ENCODE peak calls at places on chromosomes 2 and 18, in five cellular contexts. M is SK-N-SH, J is K562, Q is HCT116, Y is HepG2. R is an unnamed sample.

GRCh38 chr2:174540893-174541292 is 54.1 kb upstream of the GPR155 start:
- DNase-seq in M (no peak), J (no peak), Q (no peak), Y (no peak), R (no peak)

GRCh38 chr2:207487650-207488315 is 42.0 kb upstream of the CREB1 start:
- DNase-seq in M (no peak), J (peak; percentile 13), Q (peak; percentile 32), Y (no peak), R (no peak)

GRCh38 chr18:13611616-13612110 is 114.7 kb downstream of the FAM210A start:
- DNase-seq in M (peak; percentile 64), J (no peak), Q (no peak), Y (no peak), R (no peak)

GRCh38 chr18:50401888-50402287 is 27.0 kb downstream of the SKA1 start:
- DNase-seq in M (peak; percentile 54), J (peak; percentile 76), Q (no peak), Y (peak; percentile 77), R (no peak)

GRCh38 chr2:4674007-4674406 is 970.6 kb downstream of the DCDC2C start:
- DNase-seq in M (no peak), J (no peak), Q (no peak), Y (no peak), R (no peak)

GRCh38 chr2:130875935-130876334 is 39.2 kb downstream of the ARHGEF4 start:
- DNase-seq in M (no peak), J (no peak), Q (no peak), Y (no peak), R (no peak)

GRCh38 chr2:45871025-45871424 is 219.6 kb downstream of the PRKCE start:
- DNase-seq in M (no peak), J (no peak), Q (no peak), Y (no peak), R (no peak)

GRCh38 chr2:200130762-200131166 is 175.4 kb downstream of the MAIP1 start:
- DNase-seq in M (no peak), J (no peak), Q (no peak), Y (no peak), R (no peak)

GRCh38 chr2:215366440-215367032 is 54.7 kb downstream of the ATIC start:
- DNase-seq in M (no peak), J (no peak), Q (no peak), Y (no peak), R (no peak)

GRCh38 chr2:112020561-112020960 is 34.5 kb upstream of the TMEM87B start:
- DNase-seq in M (peak; percentile 25), J (peak; percentile 29), Q (no peak), Y (no peak), R (no peak)

GRCh38 chr2:142745691-142746090 is 131.8 kb upstream of the KYNU start:
- DNase-seq in M (no peak), J (no peak), Q (no peak), Y (peak; percentile 19), R (no peak)

GRCh38 chr2:68900496-68901198 is 29.4 kb upstream of the BMP10 start:
- DNase-seq in M (no peak), J (no peak), Q (no peak), Y (no peak), R (no peak)

GRCh38 chr2:56589820-56590219 is 406.0 kb downstream of the CCDC85A start:
- DNase-seq in M (no peak), J (no peak), Q (no peak), Y (no peak), R (no peak)

GRCh38 chr18:50816767-50817166 is 3.0 kb downstream of the MRO start:
- DNase-seq in M (no peak), J (no peak), Q (no peak), Y (no peak), R (no peak)

DNA sequence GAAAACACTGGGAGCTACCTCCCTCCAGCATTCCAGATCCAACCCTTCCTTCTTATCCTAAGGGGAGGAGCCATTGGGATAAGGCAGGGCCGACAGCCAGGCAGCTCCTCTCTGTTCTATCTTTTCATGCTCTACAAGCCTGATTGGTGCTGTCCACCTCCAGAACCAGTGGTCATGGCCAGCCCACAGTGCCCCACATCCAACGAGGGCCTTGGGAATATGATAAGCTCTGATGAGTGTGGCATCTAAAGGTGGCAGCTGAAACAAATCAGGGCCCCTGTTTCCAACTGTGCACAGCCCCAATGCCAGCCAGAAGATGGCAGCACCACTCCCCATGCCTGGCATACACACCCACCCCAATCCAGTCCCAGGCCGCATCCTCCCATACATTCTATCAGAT is 329.3 kb downstream of the C1D start:
- DNase-seq in M (peak; percentile 54), J (peak; percentile 10), Q (peak; percentile 12), Y (peak; percentile 8), R (no peak)
- TF ChIP-seq YY1 in M (no peak), J (no peak), Q (no peak), Y (no peak), R (no peak)

GRCh38 chr2:40353236-40353635 is 98.7 kb downstream of the SLC8A1 start:
- DNase-seq in M (no peak), J (no peak), Q (no peak), Y (no peak), R (no peak)
- TF ChIP-seq YY1 in M (no peak), J (no peak), Q (no peak), Y (no peak), R (no peak)

GRCh38 chr2:157692768-157693167 is 64.1 kb upstream of the ACVR1C start:
- DNase-seq in M (no peak), J (no peak), Q (no peak), Y (no peak), R (no peak)
- TF ChIP-seq YY1 in M (no peak), J (no peak), Q (no peak), Y (no peak), R (no peak)

GRCh38 chr2:6512584-6512983 is 353.1 kb downstream of the CMPK2 start:
- DNase-seq in M (no peak), J (no peak), Q (no peak), Y (no peak), R (no peak)
- TF ChIP-seq YY1 in M (no peak), J (no peak), Q (no peak), Y (no peak), R (no peak)

GRCh38 chr18:26771524-26771923 is 94.0 kb downstream of the AQP4 start:
- DNase-seq in M (no peak), J (no peak), Q (no peak), Y (peak; percentile 6), R (no peak)
- TF ChIP-seq YY1 in M (no peak), J (no peak), Q (no peak), Y (no peak), R (no peak)

GRCh38 chr2:218659258-218659987 is at the start of the genes BCS1L and ZNF142:
- DNase-seq in M (peak; percentile 96), J (peak; percentile 89), Q (peak; percentile 81), Y (peak; percentile 89), R (peak; percentile 71)

GRCh38 chr2:218655751-218656150 is 3.7 kb downstream of the ZNF142 start:
- DNase-seq in M (no peak), J (no peak), Q (no peak), Y (no peak), R (no peak)

GRCh38 chr2:218659988-218660358 is 490 bp downstream of the BCS1L start:
- DNase-seq in M (no peak), J (no peak), Q (no peak), Y (no peak), R (no peak)

GRCh38 chr2:218662377-218662776 is 2.9 kb downstream of the BCS1L start:
- DNase-seq in M (no peak), J (no peak), Q (no peak), Y (no peak), R (no peak)

DNA sequence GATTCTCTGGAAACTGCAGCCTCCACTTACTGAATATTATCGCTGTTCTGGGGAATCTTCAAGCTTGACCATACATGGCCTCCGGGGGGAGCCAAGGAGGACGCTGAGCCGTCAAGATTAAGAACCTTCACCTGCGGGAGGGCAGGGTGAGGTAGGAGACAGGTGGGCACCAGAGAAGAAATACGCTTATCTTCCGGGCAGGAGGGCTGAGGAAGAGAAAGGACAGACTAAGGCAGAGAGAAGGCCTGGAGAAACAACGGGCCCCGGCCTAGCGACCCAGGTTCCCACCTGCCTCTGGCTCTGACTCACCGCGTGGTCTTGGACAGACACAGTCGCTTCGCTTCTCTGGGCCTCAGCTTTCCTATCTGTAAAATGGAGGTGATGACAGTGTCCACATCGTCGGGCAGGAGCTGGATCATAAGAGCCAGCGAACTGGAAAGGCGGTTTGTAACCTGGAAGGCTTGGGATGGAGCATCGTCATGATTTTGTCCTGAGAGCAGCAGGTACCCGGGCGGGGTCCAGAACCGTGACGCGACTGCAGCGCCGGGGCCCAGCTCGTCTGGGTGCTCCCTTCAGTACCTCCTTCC is 659 bp downstream of the ZNF142 start:
- DNase-seq in M (peak; percentile 63), J (peak; percentile 66), Q (peak; percentile 66), Y (peak; percentile 57), R (no peak)
- TF ChIP-seq YY1 in M (no peak), J (no peak), Q (no peak), Y (no peak), R (peak; percentile 26)

GRCh38 chr2:10030311-10030736 is 13.0 kb upstream of the KLF11 start:
- DNase-seq in M (no peak), J (peak; percentile 58), Q (no peak), Y (peak; percentile 61), R (no peak)
- TF ChIP-seq YY1 in M (no peak), J (no peak), Q (no peak), Y (peak; percentile 48), R (no peak)

GRCh38 chr18:23479829-23480505 is 23.3 kb upstream of the RMC1 start:
- DNase-seq in M (no peak), J (no peak), Q (no peak), Y (no peak), R (no peak)

GRCh38 chr18:23485386-23485785 is 17.9 kb upstream of the RMC1 start:
- DNase-seq in M (no peak), J (no peak), Q (no peak), Y (no peak), R (no peak)

GRCh38 chr18:23487738-23488625 is 15.3 kb upstream of the RMC1 start:
- DNase-seq in M (no peak), J (peak; percentile 73), Q (no peak), Y (peak; percentile 60), R (peak; percentile 62)

GRCh38 chr18:23484783-23485182 is 18.5 kb upstream of the RMC1 start:
- DNase-seq in M (no peak), J (no peak), Q (no peak), Y (no peak), R (no peak)
- TF ChIP-seq YY1 in M (no peak), J (no peak), Q (no peak), Y (no peak), R (no peak)

GRCh38 chr2:195450537-195451113 is 206.4 kb upstream of the SLC39A10 start:
- DNase-seq in M (peak; percentile 48), J (no peak), Q (no peak), Y (no peak), R (no peak)
- TF ChIP-seq YY1 in M (no peak), J (no peak), Q (no peak), Y (no peak), R (no peak)